ENCODE peak calls at places on chromosomes 2 and 18, in five cellular contexts. X is CD4-positive, alpha-beta T cell; H is PC-3; E is hepatocyte; C is stimulated activated CD8-positive, alpha-beta memory T cell treated with anti-CD3 and anti-CD28 coated beads, Interleukin-15, amount 100 ng/mL, for 1 hour. I is an unnamed sample.

GRCh38 chr2:122491011-122491410 is 735.6 kb downstream of the TSN start:
- DNase-seq in X (no peak), H (no peak), E (no peak), C (no peak), I (peak)

GRCh38 chr2:39870871-39871270 is 91.8 kb upstream of the THUMPD2 start:
- DNase-seq in X (no peak), H (no peak), E (no peak), C (no peak), I (no peak)

GRCh38 chr2:177405029-177405692 is 12.6 kb downstream of the AGPS start:
- DNase-seq in X (no peak), H (peak), E (no peak), C (no peak), I (no peak)

GRCh38 chr2:2828774-2829368 is 497.8 kb upstream of the MYT1L start:
- DNase-seq in X (no peak), H (no peak), E (no peak), C (no peak), I (no peak)

GRCh38 chr2:70570041-70570661 is 16.5 kb upstream of the TGFA start:
- DNase-seq in X (no peak), H (peak), E (peak), C (no peak), I (peak)

GRCh38 chr2:152445791-152446201 is 110.8 kb downstream of the FMNL2 start:
- DNase-seq in X (no peak), H (peak), E (no peak), C (no peak), I (peak)

GRCh38 chr18:67486534-67486933 is 30.0 kb downstream of the DSEL start:
- DNase-seq in X (no peak), H (no peak), E (no peak), C (no peak), I (no peak)

GRCh38 chr2:40281021-40281940 is 170.6 kb downstream of the SLC8A1 start:
- DNase-seq in X (no peak), H (peak), E (peak), C (no peak), I (peak)

GRCh38 chr2:106085441-106085911 is 108.6 kb downstream of the UXS1 start:
- DNase-seq in X (no peak), H (peak), E (peak), C (no peak), I (peak)

GRCh38 chr2:235286624-235287368 is 207.0 kb upstream of the AGAP1 start:
- DNase-seq in X (no peak), H (no peak), E (no peak), C (no peak), I (peak)

GRCh38 chr18:76491801-76492668 is 3.0 kb downstream of the ZNF516 start:
- DNase-seq in X (peak), H (peak), E (peak), C (no peak), I (peak)

GRCh38 chr2:197399887-197400540 is 34.8 kb downstream of the SF3B1 start:
- DNase-seq in X (no peak), H (no peak), E (no peak), C (no peak), I (no peak)

GRCh38 chr2:32802877-32803276 is 143.9 kb upstream of the LTBP1 start:
- DNase-seq in X (no peak), H (no peak), E (no peak), C (no peak), I (no peak)

GRCh38 chr2:205752924-205753323 is 70.6 kb downstream of the NRP2 start:
- DNase-seq in X (no peak), H (no peak), E (no peak), C (no peak), I (no peak)

GRCh38 chr2:42054657-42055430 is 7.0 kb downstream of the PKDCC start:
- DNase-seq in X (no peak), H (peak), E (peak), C (no peak), I (no peak)

GRCh38 chr18:27954226-27954625 is 222.7 kb downstream of the CDH2 start:
- DNase-seq in X (no peak), H (peak), E (no peak), C (no peak), I (peak)

GRCh38 chr18:28350821-28351220 is 173.9 kb upstream of the CDH2 start:
- DNase-seq in X (no peak), H (no peak), E (no peak), C (no peak), I (no peak)

GRCh38 chr2:118437501-118437900 is 349.2 kb downstream of the INSIG2 start:
- DNase-seq in X (no peak), H (no peak), E (no peak), C (no peak), I (no peak)

GRCh38 chr18:1103567-1103966 is 198.9 kb downstream of the ADCYAP1 start:
- DNase-seq in X (no peak), H (peak), E (no peak), C (no peak), I (no peak)

GRCh38 chr2:20573611-20574422 is 77.1 kb downstream of the HS1BP3 start:
- DNase-seq in X (no peak), H (no peak), E (no peak), C (no peak), I (no peak)

GRCh38 chr2:69375494-69376353 is 11.3 kb downstream of the GFPT1 start:
- DNase-seq in X (no peak), H (peak), E (peak), C (no peak), I (peak)

GRCh38 chr18:10230072-10230471 is 224.4 kb upstream of the APCDD1 start:
- DNase-seq in X (no peak), H (peak), E (peak), C (no peak), I (peak)

GRCh38 chr18:39786477-39786876 is 2168.6 kb upstream of the PIK3C3 start:
- DNase-seq in X (no peak), H (no peak), E (no peak), C (no peak), I (no peak)

GRCh38 chr2:64992990-64993389 is 3.8 kb downstream of the SLC1A4 start:
- DNase-seq in X (no peak), H (no peak), E (peak), C (no peak), I (peak)

I was measured in kidney tubule cell.